ENCODE peak calls at places on chromosome 14, in four cellular contexts. A, Y, E and U are unnamed samples.

GRCh38 chr14:105891221-105891602 is 364.8 kb downstream of the TMEM121 start:
- DNase-seq in A (peak), E (peak), Y (no peak), U (no peak)

GRCh38 chr14:105487449-105487985 is 831 bp downstream of the CRIP1 start:
- DNase-seq in A (no peak), Y (no peak), E (peak), U (peak)

GRCh38 chr14:53306926-53307325 is 153.8 kb upstream of the DDHD1 start:
- DNase-seq in A (no peak), Y (no peak), E (no peak), U (no peak)

GRCh38 chr14:101120636-101121398 is 217.3 kb upstream of the RTL1 start:
- DNase-seq in Y (no peak), A (peak), E (no peak), U (peak)

GRCh38 chr14:89270439-89271227 is 146.4 kb downstream of the FOXN3 start:
- DNase-seq in Y (no peak), E (no peak), A (no peak), U (no peak)

GRCh38 chr14:71460091-71460490 is 472.1 kb upstream of the RGS6 start:
- DNase-seq in Y (no peak), A (no peak), E (no peak), U (no peak)

GRCh38 chr14:104758981-104759975 is 6.3 kb downstream of the SIVA1 start:
- DNase-seq in A (no peak), Y (no peak), E (no peak), U (no peak)

GRCh38 chr14:91299483-91300115 is 55.1 kb upstream of the GPR68 start:
- DNase-seq in A (no peak), E (no peak), Y (no peak), U (no peak)

GRCh38 chr14:25178255-25178654 is 128.3 kb upstream of the STXBP6 start:
- DNase-seq in A (no peak), E (no peak), Y (no peak), U (no peak)

GRCh38 chr14:105421723-105422615 is 2.3 kb downstream of the MTA1 start:
- DNase-seq in A (no peak), Y (no peak), E (no peak), U (no peak)

GRCh38 chr14:50560929-50561280 is 960 bp downstream of the ATL1 start:
- DNase-seq in Y (no peak), A (peak), E (no peak), U (no peak)

GRCh38 chr14:68501621-68502052 is 291.2 kb downstream of the ZFP36L1 start:
- DNase-seq in E (no peak), Y (no peak), A (no peak), U (no peak)

GRCh38 chr14:23533652-23534435 is 17.7 kb downstream of the ZFHX2 start:
- DNase-seq in Y (no peak), E (no peak), A (no peak), U (no peak)

GRCh38 chr14:102900631-102901571 is 21.6 kb upstream of the AMN start:
- DNase-seq in E (no peak), A (no peak), Y (no peak), U (no peak)

GRCh38 chr14:28308727-28309126 is 457.9 kb upstream of the FOXG1 start:
- DNase-seq in A (no peak), E (no peak), Y (peak), U (no peak)